ENCODE peak calls at places on chromosomes 7 and 10, in four cellular contexts. One of them, this sample, is unnamed. For H3K27me3, the result is how much of the 10 kb centered on the place peaks cover.

GRCh38 chr7:97733276-97734206 is 1.7 kb downstream of the TAC1 start:
- DNase-seq in body of pancreas: no peak
- DNase-seq in heart left ventricle: peak
- DNase-seq in CD4-positive, alpha-beta T cell: no peak
- DNase-seq in this sample: no peak

GRCh38 chr10:3220853-3221252 is 48.3 kb upstream of the PITRM1 start:
- DNase-seq in body of pancreas: no peak
- DNase-seq in heart left ventricle: no peak
- DNase-seq in CD4-positive, alpha-beta T cell: no peak
- DNase-seq in this sample: peak

GRCh38 chr7:42573904-42574692 is 337.1 kb upstream of the GLI3 start:
- DNase-seq in body of pancreas: no peak
- DNase-seq in heart left ventricle: no peak
- DNase-seq in CD4-positive, alpha-beta T cell: no peak
- DNase-seq in this sample: no peak

GRCh38 chr10:124066744-124067714 is 26.4 kb downstream of the CHST15 start:
- DNase-seq in body of pancreas: no peak
- DNase-seq in heart left ventricle: no peak
- DNase-seq in CD4-positive, alpha-beta T cell: no peak
- DNase-seq in this sample: no peak

GRCh38 chr10:121526801-121527221 is 71.4 kb downstream of the FGFR2 start:
- DNase-seq in body of pancreas: no peak
- DNase-seq in heart left ventricle: no peak
- DNase-seq in CD4-positive, alpha-beta T cell: no peak
- DNase-seq in this sample: no peak

GRCh38 chr10:126088144-126088543 is 191.8 kb downstream of the FANK1 start:
- DNase-seq in body of pancreas: no peak
- DNase-seq in heart left ventricle: no peak
- DNase-seq in CD4-positive, alpha-beta T cell: no peak
- DNase-seq in this sample: no peak

GRCh38 chr10:96745950-96746349 is 25.6 kb upstream of the PIK3AP1 start:
- DNase-seq in body of pancreas: no peak
- DNase-seq in heart left ventricle: no peak
- DNase-seq in CD4-positive, alpha-beta T cell: no peak
- DNase-seq in this sample: no peak

GRCh38 chr10:129707406-129708388 is 240.7 kb downstream of the MGMT start:
- DNase-seq in body of pancreas: no peak
- DNase-seq in heart left ventricle: peak
- DNase-seq in CD4-positive, alpha-beta T cell: no peak
- DNase-seq in this sample: no peak

GRCh38 chr7:95927781-95928180 is 155.4 kb downstream of the DYNC1I1 start:
- DNase-seq in body of pancreas: no peak
- DNase-seq in heart left ventricle: peak
- DNase-seq in CD4-positive, alpha-beta T cell: no peak
- DNase-seq in this sample: no peak

GRCh38 chr7:55073051-55073511 is 54.3 kb downstream of the EGFR start:
- DNase-seq in body of pancreas: no peak
- DNase-seq in heart left ventricle: no peak
- DNase-seq in CD4-positive, alpha-beta T cell: no peak
- DNase-seq in this sample: no peak

GRCh38 chr7:158518915-158519640 is 68.5 kb downstream of the PTPRN2 start:
- DNase-seq in body of pancreas: no peak
- DNase-seq in heart left ventricle: no peak
- DNase-seq in CD4-positive, alpha-beta T cell: no peak
- DNase-seq in this sample: no peak

GRCh38 chr7:85021090-85021704 is 165.7 kb downstream of the SEMA3D start:
- DNase-seq in body of pancreas: no peak
- DNase-seq in heart left ventricle: no peak
- DNase-seq in CD4-positive, alpha-beta T cell: no peak
- DNase-seq in this sample: no peak
- TF ChIP-seq CTCF in body of pancreas: peak
- TF ChIP-seq CTCF in heart left ventricle: peak
- TF ChIP-seq CTCF in CD4-positive, alpha-beta T cell: no peak
- TF ChIP-seq CTCF in this sample: peak

DNA sequence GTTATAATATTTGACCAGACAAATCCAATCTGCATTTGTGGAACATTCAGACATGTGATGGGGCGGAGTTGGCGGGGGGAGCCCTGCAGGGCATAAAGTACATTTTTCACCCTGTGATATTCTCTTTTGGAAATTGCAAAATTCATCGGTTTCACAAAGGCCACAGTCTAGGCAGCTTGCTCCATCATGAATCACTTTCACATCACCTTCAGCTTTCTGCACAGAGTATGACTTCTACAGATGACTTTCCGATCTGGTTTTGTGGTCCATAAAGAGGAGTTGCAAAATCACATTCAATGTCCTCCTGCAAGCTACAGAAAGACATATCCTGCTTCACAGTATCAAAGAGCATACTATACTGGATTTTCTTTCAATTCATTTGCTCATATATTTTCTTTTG is 51.3 kb upstream of the APBB1IP start:
- DNase-seq in body of pancreas: no peak
- DNase-seq in heart left ventricle: no peak
- DNase-seq in CD4-positive, alpha-beta T cell: no peak
- DNase-seq in this sample: no peak
- H3K27me3 ChIP-seq in body of pancreas: under half
- H3K27me3 ChIP-seq in heart left ventricle: under half
- H3K27me3 ChIP-seq in CD4-positive, alpha-beta T cell: under half
- H3K27me3 ChIP-seq in this sample: under half

GRCh38 chr7:36151921-36152755 is 916 bp upstream of the EEPD1 start:
- DNase-seq in body of pancreas: no peak
- DNase-seq in heart left ventricle: no peak
- DNase-seq in CD4-positive, alpha-beta T cell: no peak
- DNase-seq in this sample: no peak
- TF ChIP-seq CTCF in body of pancreas: no peak
- TF ChIP-seq CTCF in heart left ventricle: no peak
- TF ChIP-seq CTCF in CD4-positive, alpha-beta T cell: no peak
- TF ChIP-seq CTCF in this sample: no peak

GRCh38 chr7:15686209-15686956 is at the start of gene MEOX2:
- DNase-seq in body of pancreas: no peak
- DNase-seq in heart left ventricle: peak
- DNase-seq in CD4-positive, alpha-beta T cell: no peak
- DNase-seq in this sample: no peak

GRCh38 chr7:15685358-15686181 is 913 bp downstream of the MEOX2 start:
- DNase-seq in body of pancreas: no peak
- DNase-seq in heart left ventricle: peak
- DNase-seq in CD4-positive, alpha-beta T cell: no peak
- DNase-seq in this sample: peak

GRCh38 chr7:15684834-15685233 is 1.6 kb downstream of the MEOX2 start:
- DNase-seq in body of pancreas: no peak
- DNase-seq in heart left ventricle: peak
- DNase-seq in CD4-positive, alpha-beta T cell: no peak
- DNase-seq in this sample: no peak

GRCh38 chr7:15686957-15687644 is 618 bp upstream of the MEOX2 start:
- DNase-seq in body of pancreas: no peak
- DNase-seq in heart left ventricle: peak
- DNase-seq in CD4-positive, alpha-beta T cell: no peak
- DNase-seq in this sample: no peak

GRCh38 chr7:15687645-15688025 is 1.2 kb upstream of the MEOX2 start:
- DNase-seq in body of pancreas: no peak
- DNase-seq in heart left ventricle: peak
- DNase-seq in CD4-positive, alpha-beta T cell: no peak
- DNase-seq in this sample: no peak
- H3K27me3 ChIP-seq in body of pancreas: under half
- H3K27me3 ChIP-seq in heart left ventricle: under half
- H3K27me3 ChIP-seq in CD4-positive, alpha-beta T cell: under half
- H3K27me3 ChIP-seq in this sample: half or more

GRCh38 chr7:36600869-36601530 is 123.3 kb downstream of the AOAH start:
- DNase-seq in body of pancreas: peak
- DNase-seq in heart left ventricle: no peak
- DNase-seq in CD4-positive, alpha-beta T cell: no peak
- DNase-seq in this sample: peak
- TF ChIP-seq CTCF in body of pancreas: no peak
- TF ChIP-seq CTCF in heart left ventricle: no peak
- TF ChIP-seq CTCF in CD4-positive, alpha-beta T cell: no peak
- TF ChIP-seq CTCF in this sample: no peak

GRCh38 chr7:157022681-157023588 is 12.5 kb upstream of the MNX1 start:
- DNase-seq in body of pancreas: no peak
- DNase-seq in heart left ventricle: no peak
- DNase-seq in CD4-positive, alpha-beta T cell: no peak
- DNase-seq in this sample: no peak

GRCh38 chr7:157020514-157021070 is 10.1 kb upstream of the MNX1 start:
- DNase-seq in body of pancreas: no peak
- DNase-seq in heart left ventricle: no peak
- DNase-seq in CD4-positive, alpha-beta T cell: no peak
- DNase-seq in this sample: no peak

GRCh38 chr7:157023589-157023905 is 13.1 kb upstream of the MNX1 start:
- DNase-seq in body of pancreas: no peak
- DNase-seq in heart left ventricle: no peak
- DNase-seq in CD4-positive, alpha-beta T cell: no peak
- DNase-seq in this sample: no peak

GRCh38 chr7:157021071-157021891 is 10.8 kb upstream of the MNX1 start:
- DNase-seq in body of pancreas: no peak
- DNase-seq in heart left ventricle: no peak
- DNase-seq in CD4-positive, alpha-beta T cell: no peak
- DNase-seq in this sample: no peak

GRCh38 chr7:157021893-157022680 is 11.6 kb upstream of the MNX1 start:
- DNase-seq in body of pancreas: no peak
- DNase-seq in heart left ventricle: no peak
- DNase-seq in CD4-positive, alpha-beta T cell: no peak
- DNase-seq in this sample: no peak
- H3K27me3 ChIP-seq in body of pancreas: under half
- H3K27me3 ChIP-seq in heart left ventricle: half or more
- H3K27me3 ChIP-seq in CD4-positive, alpha-beta T cell: half or more
- H3K27me3 ChIP-seq in this sample: half or more

GRCh38 chr10:75870039-75870645 is 438.7 kb downstream of the LRMDA start:
- DNase-seq in body of pancreas: no peak
- DNase-seq in heart left ventricle: no peak
- DNase-seq in CD4-positive, alpha-beta T cell: no peak
- DNase-seq in this sample: no peak

GRCh38 chr10:75865413-75865812 is 434.0 kb downstream of the LRMDA start:
- DNase-seq in body of pancreas: no peak
- DNase-seq in heart left ventricle: no peak
- DNase-seq in CD4-positive, alpha-beta T cell: no peak
- DNase-seq in this sample: peak

GRCh38 chr10:75860009-75860408 is 428.6 kb downstream of the LRMDA start:
- DNase-seq in body of pancreas: no peak
- DNase-seq in heart left ventricle: no peak
- DNase-seq in CD4-positive, alpha-beta T cell: no peak
- DNase-seq in this sample: no peak

GRCh38 chr10:75868601-75869000 is 437.2 kb downstream of the LRMDA start:
- DNase-seq in body of pancreas: no peak
- DNase-seq in heart left ventricle: no peak
- DNase-seq in CD4-positive, alpha-beta T cell: no peak
- DNase-seq in this sample: no peak

GRCh38 chr10:75864717-75865116 is 433.3 kb downstream of the LRMDA start:
- DNase-seq in body of pancreas: no peak
- DNase-seq in heart left ventricle: no peak
- DNase-seq in CD4-positive, alpha-beta T cell: no peak
- DNase-seq in this sample: no peak
- TF ChIP-seq CTCF in body of pancreas: no peak
- TF ChIP-seq CTCF in heart left ventricle: no peak
- TF ChIP-seq CTCF in CD4-positive, alpha-beta T cell: no peak
- TF ChIP-seq CTCF in this sample: no peak